ENCODE peak calls at places on chromosomes 13 and 19, in seven cellular contexts. O is right atrium auricular region, Q is psoas muscle, S is neural progenitor cell, J is right lobe of liver, R is osteoblast, P is IMR-90. M is an unnamed sample. For H3K9me3, the result is how much of the 10 kb centered on the place peaks cover.

GRCh38 chr13:57633950-57634828 is 2.6 kb downstream of the PCDH17 start:
- DNase-seq in O (no peak), Q (no peak), S (peak), J (peak), R (peak), P (no peak), M (no peak)

GRCh38 chr19:31054430-31054829 is 294.8 kb downstream of the TSHZ3 start:
- DNase-seq in O (no peak), Q (no peak), S (peak), J (no peak), R (peak), P (peak), M (peak)

GRCh38 chr13:31433201-31433600 is 233.4 kb downstream of the B3GLCT start:
- DNase-seq in O (no peak), Q (no peak), S (no peak), J (no peak), R (no peak), P (no peak), M (no peak)

GRCh38 chr13:91719033-91719432 is 320.6 kb downstream of the GPC5 start:
- DNase-seq in O (no peak), Q (peak), S (no peak), J (no peak), R (peak), P (peak), M (no peak)

GRCh38 chr19:38389101-38389925 is 816 bp downstream of the SPRED3 start:
- DNase-seq in O (no peak), Q (no peak), S (peak), J (no peak), R (peak), P (peak), M (no peak)

GRCh38 chr13:35484384-35484783 is 7.9 kb upstream of the MAB21L1 start:
- DNase-seq in O (no peak), Q (no peak), S (no peak), J (no peak), R (no peak), P (no peak), M (no peak)

GRCh38 chr19:29571181-29571580 is 34.9 kb upstream of the POP4 start:
- DNase-seq in O (peak), Q (no peak), S (no peak), J (no peak), R (peak), P (no peak), M (no peak)

GRCh38 chr19:50728084-50728737 is 5.0 kb downstream of the CLEC11A start:
- DNase-seq in O (peak), Q (peak), S (peak), J (peak), R (peak), P (peak), M (peak)

GRCh38 chr19:30666301-30666803 is 294.2 kb downstream of the ZNF536 start:
- DNase-seq in O (no peak), Q (peak), S (peak), J (no peak), R (no peak), P (peak), M (peak)

GRCh38 chr13:99062593-99062992 is 84.7 kb upstream of the DOCK9 start:
- DNase-seq in O (no peak), Q (peak), S (no peak), J (no peak), R (no peak), P (peak), M (no peak)

GRCh38 chr19:33060586-33060985 is 4.1 kb downstream of the RHPN2 start:
- DNase-seq in O (no peak), Q (no peak), S (no peak), J (no peak), R (peak), P (no peak), M (no peak)

GRCh38 chr13:113109151-113110047 is 3.8 kb downstream of the F7 start:
- DNase-seq in O (no peak), Q (peak), S (no peak), J (peak), R (peak), P (no peak), M (no peak)

GRCh38 chr19:1354496-1355257 is 29.0 kb upstream of the NDUFS7 start:
- DNase-seq in O (peak), Q (peak), S (peak), J (peak), R (peak), P (peak), M (peak)

GRCh38 chr19:28330831-28331230 is 882.1 kb downstream of the UQCRFS1 start:
- DNase-seq in O (no peak), Q (no peak), S (no peak), J (no peak), R (no peak), P (no peak), M (no peak)
- H3K9me3 ChIP-seq in O (under half), Q (under half), S (under half), J (under half), R (under half), P (under half), M (under half)

DNA sequence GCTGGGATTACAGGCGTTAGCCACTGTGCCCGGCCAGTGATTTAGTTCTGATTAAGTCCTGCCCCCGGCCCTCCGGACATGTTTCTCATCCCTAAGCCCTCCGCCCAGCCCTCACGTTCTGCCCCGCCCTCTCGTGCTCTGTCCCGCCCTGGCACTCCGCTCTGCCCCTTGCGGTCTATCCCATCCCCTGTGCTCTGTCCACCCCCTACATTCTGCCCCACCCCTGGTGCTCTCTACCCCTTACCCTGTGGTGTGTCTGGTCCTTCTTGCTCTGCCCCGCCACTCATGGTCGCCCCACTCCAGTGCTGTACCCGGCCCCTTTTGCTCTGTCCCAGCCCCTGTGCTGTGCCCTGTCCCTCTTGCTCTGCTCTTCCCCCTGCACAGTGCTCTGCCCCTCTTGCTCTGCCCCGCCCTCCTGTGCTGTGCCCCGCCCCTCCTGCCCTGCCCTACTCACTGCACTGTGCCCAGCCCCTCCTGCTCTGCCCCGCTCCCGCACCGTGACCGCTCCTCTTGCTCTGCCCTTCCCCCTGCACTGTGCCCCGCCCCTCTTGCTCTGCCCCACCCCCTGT is 3.0 kb downstream of the GTPBP3 start:
- DNase-seq in O (no peak), Q (peak), S (peak), J (peak), R (peak), P (no peak), M (no peak)
- TF ChIP-seq CTCF in O (no peak), Q (no peak), S (no peak), J (no peak), R (no peak), P (no peak), M (no peak)

GRCh38 chr13:71485913-71486312 is 381.1 kb downstream of the DACH1 start:
- DNase-seq in O (no peak), Q (no peak), S (no peak), J (no peak), R (no peak), P (no peak), M (no peak)
- H3K27ac ChIP-seq in O (no peak), Q (no peak), S (no peak), J (no peak), R (no peak), P (no peak), M (no peak)

DNA sequence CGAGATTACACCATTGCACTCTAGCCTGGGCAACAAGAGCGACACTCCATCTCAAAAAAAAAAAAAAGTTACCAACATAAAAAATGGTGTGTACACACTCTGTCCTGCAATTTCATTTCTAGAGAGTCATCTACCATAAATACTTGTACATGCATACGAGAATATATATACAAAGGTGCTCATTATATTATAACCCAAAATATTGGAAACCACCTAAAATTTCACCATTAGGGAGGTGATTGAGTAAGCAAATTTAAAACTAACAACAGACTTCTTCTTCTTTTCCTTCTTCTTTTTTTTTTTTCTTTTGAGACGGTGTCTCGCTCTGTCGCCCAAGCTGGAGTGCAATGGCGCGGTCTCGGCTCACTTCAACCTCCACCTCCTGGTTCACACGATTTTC is 7.4 kb upstream of the C5AR1 start:
- DNase-seq in O (no peak), Q (no peak), S (no peak), J (no peak), R (no peak), P (no peak), M (no peak)
- H3K9me3 ChIP-seq in O (under half), Q (under half), S (under half), J (under half), R (under half), P (under half), M (under half)

DNA sequence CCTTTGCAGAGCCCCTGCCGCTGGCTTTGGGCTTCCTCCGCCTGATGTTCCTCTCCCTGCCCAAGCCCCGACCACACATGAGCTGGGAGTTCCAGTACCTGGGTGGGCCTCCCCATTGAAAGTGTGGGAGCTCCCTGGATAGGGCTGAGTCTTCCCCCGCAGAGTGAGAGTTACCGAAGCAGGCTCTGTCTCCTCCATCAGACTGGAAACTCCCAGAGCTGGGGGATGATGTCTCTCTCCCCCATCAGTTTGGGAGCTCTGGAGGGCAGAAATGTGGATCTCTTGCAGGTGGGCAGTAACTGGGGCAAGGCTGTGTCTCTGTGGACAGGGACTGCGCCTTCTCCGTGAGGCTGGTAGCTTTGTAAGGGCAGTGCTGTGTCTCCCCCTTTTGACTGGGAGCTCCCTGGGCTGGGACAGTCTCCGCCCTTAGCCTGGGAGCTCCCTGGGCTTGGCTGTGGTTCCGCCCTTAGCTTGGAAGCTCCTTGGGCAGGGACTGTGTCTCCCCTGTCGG is 767 bp downstream of the DCAF15 start:
- DNase-seq in O (no peak), Q (no peak), S (peak), J (peak), R (peak), P (peak), M (no peak)
- TF ChIP-seq CTCF in O (no peak), Q (no peak), S (no peak), J (no peak), R (peak), P (peak), M (no peak)

GRCh38 chr19:41597600-41598041 is 21.7 kb downstream of the CEACAM21 start:
- DNase-seq in O (peak), Q (peak), S (peak), J (no peak), R (peak), P (peak), M (peak)

GRCh38 chr19:41601771-41602170 is 25.1 kb downstream of the CEACAM4 start:
- DNase-seq in O (no peak), Q (no peak), S (no peak), J (no peak), R (no peak), P (no peak), M (no peak)

GRCh38 chr19:41595258-41595889 is 19.4 kb downstream of the CEACAM21 start:
- DNase-seq in O (peak), Q (peak), S (peak), J (no peak), R (peak), P (peak), M (peak)

GRCh38 chr19:41595890-41596280 is 19.9 kb downstream of the CEACAM21 start:
- DNase-seq in O (peak), Q (no peak), S (no peak), J (no peak), R (no peak), P (no peak), M (no peak)

GRCh38 chr19:41599175-41599966 is 23.4 kb downstream of the CEACAM21 start:
- DNase-seq in O (no peak), Q (no peak), S (no peak), J (no peak), R (no peak), P (no peak), M (no peak)
- H3K27ac ChIP-seq in O (no peak), Q (no peak), S (no peak), J (no peak), R (no peak), P (no peak), M (no peak)

GRCh38 chr19:15621801-15622200 is 6.8 kb downstream of the CYP4F8 start:
- DNase-seq in O (no peak), Q (no peak), S (no peak), J (no peak), R (no peak), P (no peak), M (no peak)
- H3K9me3 ChIP-seq in O (under half), Q (under half), S (under half), J (under half), R (under half), P (under half), M (under half)

GRCh38 chr19:53818756-53819155 is 5.4 kb downstream of the NLRP12 start:
- DNase-seq in O (no peak), Q (no peak), S (no peak), J (no peak), R (no peak), P (no peak), M (no peak)

GRCh38 chr19:53823380-53824120 is 564 bp downstream of the NLRP12 start:
- DNase-seq in O (no peak), Q (no peak), S (no peak), J (no peak), R (no peak), P (no peak), M (no peak)

GRCh38 chr19:53828531-53828930 is 4.4 kb upstream of the NLRP12 start:
- DNase-seq in O (no peak), Q (no peak), S (no peak), J (no peak), R (no peak), P (no peak), M (no peak)

DNA sequence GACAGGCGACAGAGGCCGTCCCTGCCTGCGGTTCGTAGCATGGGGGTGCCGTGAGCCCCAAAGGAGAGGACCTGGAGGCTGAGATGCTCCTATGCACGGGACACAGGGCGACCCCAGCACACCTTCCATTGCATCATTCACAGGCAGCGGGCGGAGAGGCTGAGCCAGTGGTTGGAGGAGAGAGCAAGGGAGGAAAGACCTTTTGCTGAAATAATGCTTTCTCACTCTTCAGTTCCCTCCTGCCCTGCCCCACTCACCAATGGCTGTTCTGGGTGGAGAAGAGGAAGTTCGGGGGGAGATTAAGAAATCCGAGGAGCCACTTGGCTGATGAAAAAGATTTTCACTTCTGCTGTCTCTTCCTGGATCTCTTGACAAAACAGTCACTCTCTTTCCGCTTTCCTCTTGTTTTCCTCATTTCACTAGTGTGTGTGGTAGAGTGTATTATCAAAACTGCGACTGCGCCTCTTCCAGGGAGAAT is at the start of gene NLRP12:
- DNase-seq in O (no peak), Q (no peak), S (no peak), J (peak), R (no peak), P (no peak), M (no peak)
- TF ChIP-seq CTCF in O (no peak), Q (no peak), S (no peak), J (no peak), R (no peak), P (no peak), M (no peak)

M was measured in CD4-positive, alpha-beta T cell.